ENCODE peak calls at places on chromosomes 12 and 14, in nine cellular contexts. C is sigmoid colon; T is activated CD8-positive, alpha-beta T cell treated with anti-CD3 and anti-CD28 coated beads, Interleukin-2, amount 10 ng/mL, durations not matched to agents 7 days and 5 days; S is EL; Z is NCI-H187; M is A549; E is fibroblast of mammary gland; H is EH; Y is cardiac muscle cell. I is an unnamed sample.

GRCh38 chr12:68951652-68952051 is 18.7 kb upstream of the CPM start:
- DNase-seq in C (no peak), T (no peak), S (no peak), Z (no peak), M (no peak), E (peak), H (no peak), Y (peak), I (no peak)

GRCh38 chr14:103391048-103391447 is 5.8 kb downstream of the MARK3 start:
- DNase-seq in C (no peak), T (peak), S (peak), Z (no peak), M (peak), E (peak), H (peak), Y (peak), I (no peak)

GRCh38 chr12:28027947-28028724 is 55.6 kb upstream of the PTHLH start:
- DNase-seq in C (no peak), T (no peak), S (peak), Z (no peak), M (no peak), E (no peak), H (peak), Y (peak), I (no peak)

GRCh38 chr12:129901256-129901655 is 2.6 kb downstream of the TMEM132D start:
- DNase-seq in C (no peak), T (no peak), S (no peak), Z (no peak), M (no peak), E (peak), H (no peak), Y (no peak), I (no peak)

GRCh38 chr12:95605087-95605486 is 53.8 kb upstream of the USP44 start:
- DNase-seq in C (no peak), T (no peak), S (peak), Z (no peak), M (no peak), E (peak), H (peak), Y (no peak), I (no peak)

GRCh38 chr14:38553586-38553985 is 297.7 kb upstream of the CLEC14A start:
- DNase-seq in C (no peak), T (no peak), S (peak), Z (no peak), M (no peak), E (peak), H (peak), Y (peak), I (no peak)

GRCh38 chr14:69372146-69372545 is 26.0 kb downstream of the ERH start:
- DNase-seq in C (no peak), T (no peak), S (no peak), Z (no peak), M (no peak), E (no peak), H (no peak), Y (no peak), I (no peak)

GRCh38 chr12:117025481-117026151 is 73.6 kb downstream of the TESC start:
- DNase-seq in C (peak), T (peak), S (peak), Z (peak), M (peak), E (peak), H (peak), Y (peak), I (peak)

GRCh38 chr14:34750670-34751069 is 36.3 kb upstream of the CFL2 start:
- DNase-seq in C (no peak), T (no peak), S (peak), Z (no peak), M (no peak), E (peak), H (peak), Y (peak), I (no peak)

GRCh38 chr12:95304673-95305198 is 87.1 kb downstream of the VEZT start:
- DNase-seq in C (no peak), T (no peak), S (peak), Z (no peak), M (no peak), E (peak), H (peak), Y (peak), I (no peak)

GRCh38 chr12:56461235-56462159 is 6.9 kb upstream of the SPRYD4 start:
- DNase-seq in C (peak), T (no peak), S (peak), Z (no peak), M (peak), E (peak), H (peak), Y (no peak), I (no peak)

GRCh38 chr14:22276913-22277816 is 311.9 kb downstream of the DAD1 start:
- DNase-seq in C (no peak), T (no peak), S (peak), Z (no peak), M (no peak), E (peak), H (peak), Y (peak), I (no peak)

GRCh38 chr14:75428230-75429104 is 645 bp downstream of the JDP2 start:
- DNase-seq in C (peak), T (no peak), S (peak), Z (no peak), M (peak), E (no peak), H (peak), Y (peak), I (no peak)

GRCh38 chr12:132620893-132621656 is 2.5 kb downstream of the P2RX2 start:
- DNase-seq in C (no peak), T (no peak), S (no peak), Z (no peak), M (no peak), E (no peak), H (no peak), Y (no peak), I (peak)

GRCh38 chr12:45231515-45232145 is 15.7 kb downstream of the ANO6 start:
- DNase-seq in C (no peak), T (no peak), S (peak), Z (no peak), M (no peak), E (peak), H (peak), Y (peak), I (no peak)